ENCODE peak calls at places on chromosome 14, in eight cellular contexts. N is BJ, Q is cardiac fibroblast, X is mucosa of descending colon, W is A549, Z is heart right ventricle, R is sigmoid colon, M is fibroblast of pulmonary artery. O is an unnamed sample.

GRCh38 chr14:91230363-91231035 is 14.0 kb downstream of the GPR68 start:
- DNase-seq in N (no peak), Q (peak; percentile 53), X (no peak), W (peak; percentile 14), Z (no peak), R (no peak), M (no peak), O (peak; percentile 23)

GRCh38 chr14:61320806-61321384 is 484 bp upstream of the PRKCH start:
- DNase-seq in N (no peak), Q (no peak), X (no peak), W (no peak), Z (no peak), R (no peak), M (no peak), O (no peak)

GRCh38 chr14:104112609-104113571 is 25.5 kb upstream of the KIF26A start:
- DNase-seq in N (no peak), Q (no peak), X (peak; percentile 37), W (no peak), Z (no peak), R (no peak), M (no peak), O (no peak)

GRCh38 chr14:74509587-74510210 is 16.1 kb downstream of the ISCA2 start:
- DNase-seq in N (no peak), Q (no peak), X (no peak), W (no peak), Z (no peak), R (peak; percentile 50), M (no peak), O (no peak)

GRCh38 chr14:71209888-71210287 is 302.6 kb downstream of the PCNX1 start:
- DNase-seq in N (peak; percentile 23), Q (no peak), X (no peak), W (no peak), Z (no peak), R (no peak), M (no peak), O (no peak)

GRCh38 chr14:31949709-31950108 is 127.4 kb upstream of the ARHGAP5 start:
- DNase-seq in N (no peak), Q (peak; percentile 36), X (no peak), W (peak; percentile 79), Z (no peak), R (no peak), M (no peak), O (peak; percentile 36)

GRCh38 chr14:27929823-27930347 is 836.7 kb upstream of the FOXG1 start:
- DNase-seq in N (no peak), Q (no peak), X (no peak), W (no peak), Z (no peak), R (no peak), M (no peak), O (no peak)

GRCh38 chr14:104925941-104926609 is 1.4 kb downstream of the PLD4 start:
- DNase-seq in N (no peak), Q (no peak), X (no peak), W (no peak), Z (no peak), R (no peak), M (no peak), O (no peak)

GRCh38 chr14:104341532-104342434 is 203.4 kb downstream of the KIF26A start:
- DNase-seq in N (no peak), Q (peak; percentile 2), X (peak; percentile 83), W (peak; percentile 87), Z (peak; percentile 58), R (peak; percentile 73), M (peak; percentile 11), O (no peak)

GRCh38 chr14:32820182-32820581 is 118.5 kb upstream of the NPAS3 start:
- DNase-seq in N (no peak), Q (no peak), X (no peak), W (no peak), Z (no peak), R (no peak), M (no peak), O (no peak)

GRCh38 chr14:89617471-89618291 is 200.6 kb upstream of the FOXN3 start:
- DNase-seq in N (no peak), Q (peak; percentile 66), X (no peak), W (no peak), Z (peak; percentile 13), R (no peak), M (peak; percentile 60), O (peak; percentile 66)

GRCh38 chr14:93787465-93788306 is 599 bp downstream of the PRIMA1 start:
- DNase-seq in N (no peak), Q (peak; percentile 7), X (no peak), W (no peak), Z (no peak), R (no peak), M (no peak), O (no peak)

GRCh38 chr14:100748403-100748802 is 21.7 kb downstream of the DLK1 start:
- DNase-seq in N (no peak), Q (no peak), X (no peak), W (no peak), Z (no peak), R (peak; percentile 18), M (no peak), O (no peak)

GRCh38 chr14:100749967-100750597 is 23.4 kb downstream of the DLK1 start:
- DNase-seq in N (no peak), Q (no peak), X (no peak), W (no peak), Z (no peak), R (peak; percentile 13), M (no peak), O (no peak)

GRCh38 chr14:100747021-100747586 is 20.4 kb downstream of the DLK1 start:
- DNase-seq in N (peak; percentile 94), Q (peak; percentile 85), X (no peak), W (peak; percentile 73), Z (no peak), R (peak; percentile 58), M (peak; percentile 88), O (peak; percentile 88)

GRCh38 chr14:100747736-100748135 is 21.0 kb downstream of the DLK1 start:
- DNase-seq in N (no peak), Q (no peak), X (no peak), W (no peak), Z (no peak), R (peak; percentile 30), M (no peak), O (no peak)

GRCh38 chr14:100748944-100749343 is 22.3 kb downstream of the DLK1 start:
- DNase-seq in N (no peak), Q (no peak), X (no peak), W (no peak), Z (no peak), R (peak; percentile 21), M (no peak), O (no peak)
- TF ChIP-seq CTCF in N (no peak), Q (no peak), X (no peak), W (no peak), Z (no peak), R (no peak), M (no peak), O (no peak)

DNA sequence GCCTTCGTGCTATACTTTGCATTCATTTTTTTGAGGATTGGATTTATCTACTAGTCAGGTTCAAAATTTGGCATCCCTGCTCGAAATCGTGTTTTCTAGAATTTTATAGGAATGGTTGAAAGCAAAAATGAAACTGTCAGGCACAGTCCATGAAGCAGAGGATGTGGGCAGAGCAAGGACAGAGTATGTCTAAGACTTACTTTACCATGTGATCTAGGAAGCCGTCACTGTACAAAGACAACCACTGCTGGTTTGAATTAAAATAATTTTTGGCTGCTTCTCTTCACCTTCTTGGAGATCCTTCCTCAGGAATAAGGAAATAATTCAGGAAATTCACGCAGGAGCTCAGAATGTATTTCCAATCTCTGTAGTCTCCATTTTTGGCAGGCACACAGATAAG is 31.6 kb upstream of the SGPP1 start:
- DNase-seq in N (peak; percentile 13), Q (peak; percentile 11), X (no peak), W (no peak), Z (no peak), R (no peak), M (peak; percentile 13), O (peak; percentile 48)
- H3K4me3 ChIP-seq in N (no peak overlapping the region), Q (no peak overlapping the region), X (no peak overlapping the region), W (no peak overlapping the region), Z (peak overlapping the region; percentile 28), R (no peak overlapping the region), M (no peak overlapping the region), O (peak overlapping the region; percentile 1)

GRCh38 chr14:60272177-60272576 is 23.2 kb downstream of the PPM1A start:
- DNase-seq in N (no peak), Q (no peak), X (no peak), W (no peak), Z (no peak), R (no peak), M (no peak), O (no peak)
- TF ChIP-seq CTCF in N (no peak), Q (no peak), X (no peak), W (no peak), Z (no peak), R (no peak), M (no peak), O (no peak)

DNA sequence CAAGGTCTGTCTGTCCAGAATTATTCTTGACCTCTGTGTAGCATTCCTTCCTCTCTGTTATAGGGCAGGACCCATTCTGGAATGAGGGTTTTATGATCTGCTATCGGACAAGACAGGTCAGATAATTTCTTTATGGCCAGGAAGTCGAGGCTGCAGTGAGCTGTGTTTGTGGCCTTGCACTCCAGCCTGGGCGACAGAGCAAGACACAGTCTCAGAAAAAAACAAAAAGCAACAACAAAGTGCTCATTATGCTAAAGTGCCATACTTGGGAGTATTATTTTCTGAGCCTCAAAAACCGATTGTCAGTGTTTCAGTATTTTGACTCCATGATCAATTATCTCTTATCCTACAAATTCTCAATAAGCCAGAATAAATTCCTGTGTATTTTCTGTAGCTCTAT is 4.1 kb downstream of the CIPC start:
- DNase-seq in N (no peak), Q (no peak), X (no peak), W (no peak), Z (no peak), R (no peak), M (no peak), O (no peak)
- H3K4me3 ChIP-seq in N (no peak overlapping the region), Q (no peak overlapping the region), X (no peak overlapping the region), W (no peak overlapping the region), Z (no peak overlapping the region), R (no peak overlapping the region), M (no peak overlapping the region), O (no peak overlapping the region)